ENCODE peak calls at places on chromosomes 1 and 21, in four cellular contexts. One of them, this sample, is unnamed.

GRCh38 chr1:26290416-26291261 is 10.8 kb downstream of the SH3BGRL3 start:
- DNase-seq in heart left ventricle: no peak
- DNase-seq in Calu3: no peak
- DNase-seq in left lung: no peak
- DNase-seq in this sample: no peak

GRCh38 chr1:162905759-162906158 is 44.8 kb upstream of the CCDC190 start:
- DNase-seq in left lung: no peak
- DNase-seq in Calu3: no peak
- DNase-seq in heart left ventricle: no peak
- DNase-seq in this sample: no peak

GRCh38 chr1:45815667-45816458 is 12.5 kb downstream of the MAST2 start:
- DNase-seq in heart left ventricle: no peak
- DNase-seq in left lung: no peak
- DNase-seq in Calu3: no peak
- DNase-seq in this sample: no peak

GRCh38 chr1:204826970-204827369 is 43.7 kb upstream of the NFASC start:
- DNase-seq in left lung: no peak
- DNase-seq in Calu3: peak
- DNase-seq in heart left ventricle: no peak
- DNase-seq in this sample: no peak

GRCh38 chr1:184503221-184503749 is 116.5 kb downstream of the C1orf21 start:
- DNase-seq in heart left ventricle: no peak
- DNase-seq in left lung: no peak
- DNase-seq in Calu3: no peak
- DNase-seq in this sample: no peak

GRCh38 chr1:24294757-24295371 is 24.3 kb upstream of the GRHL3 start:
- DNase-seq in heart left ventricle: no peak
- DNase-seq in Calu3: no peak
- DNase-seq in left lung: no peak
- DNase-seq in this sample: no peak

GRCh38 chr1:199272690-199273089 is 633.9 kb downstream of the PTPRC start:
- DNase-seq in Calu3: peak
- DNase-seq in heart left ventricle: peak
- DNase-seq in left lung: peak
- DNase-seq in this sample: no peak

GRCh38 chr1:172766462-172766861 is 107.6 kb downstream of the FASLG start:
- DNase-seq in heart left ventricle: peak
- DNase-seq in Calu3: no peak
- DNase-seq in left lung: peak
- DNase-seq in this sample: no peak

GRCh38 chr1:170593173-170593572 is 61.2 kb downstream of the GORAB start:
- DNase-seq in left lung: no peak
- DNase-seq in heart left ventricle: no peak
- DNase-seq in Calu3: no peak
- DNase-seq in this sample: no peak

GRCh38 chr1:161051219-161051618 is 5.4 kb upstream of the USF1 start:
- DNase-seq in heart left ventricle: no peak
- DNase-seq in Calu3: no peak
- DNase-seq in left lung: no peak
- DNase-seq in this sample: no peak

GRCh38 chr1:112579801-112580510 is 39.0 kb downstream of the ST7L start:
- DNase-seq in Calu3: no peak
- DNase-seq in left lung: no peak
- DNase-seq in heart left ventricle: no peak
- DNase-seq in this sample: no peak

GRCh38 chr1:39657923-39658485 is 13.9 kb downstream of the NT5C1A start:
- DNase-seq in heart left ventricle: peak
- DNase-seq in left lung: no peak
- DNase-seq in Calu3: peak
- DNase-seq in this sample: no peak

GRCh38 chr1:157992813-157993178 is 649 bp upstream of the KIRREL1 start:
- DNase-seq in left lung: no peak
- DNase-seq in Calu3: no peak
- DNase-seq in heart left ventricle: no peak
- DNase-seq in this sample: no peak

GRCh38 chr1:157995575-157996169 is 2.2 kb downstream of the KIRREL1 start:
- DNase-seq in heart left ventricle: no peak
- DNase-seq in Calu3: no peak
- DNase-seq in left lung: no peak
- DNase-seq in this sample: no peak

GRCh38 chr1:157993179-157994080 is at the start of gene KIRREL1:
- DNase-seq in heart left ventricle: peak
- DNase-seq in Calu3: peak
- DNase-seq in left lung: peak
- DNase-seq in this sample: peak

GRCh38 chr1:157994704-157995540 is 1.5 kb downstream of the KIRREL1 start:
- DNase-seq in left lung: no peak
- DNase-seq in heart left ventricle: no peak
- DNase-seq in Calu3: no peak
- DNase-seq in this sample: no peak

GRCh38 chr1:157994081-157994581 is 686 bp downstream of the KIRREL1 start:
- DNase-seq in heart left ventricle: peak
- DNase-seq in left lung: no peak
- DNase-seq in Calu3: no peak
- DNase-seq in this sample: no peak
- TF ChIP-seq CTCF in heart left ventricle: peak
- TF ChIP-seq CTCF in left lung: no peak
- TF ChIP-seq CTCF in Calu3: no peak
- TF ChIP-seq CTCF in this sample: peak

GRCh38 chr21:39313457-39314154 is at the start of gene BRWD1:
- DNase-seq in Calu3: peak
- DNase-seq in left lung: peak
- DNase-seq in heart left ventricle: peak
- DNase-seq in this sample: peak
- TF ChIP-seq CTCF in Calu3: no peak
- TF ChIP-seq CTCF in left lung: no peak
- TF ChIP-seq CTCF in heart left ventricle: peak
- TF ChIP-seq CTCF in this sample: peak

GRCh38 chr1:181106022-181106312 is 17.5 kb downstream of the IER5 start:
- DNase-seq in Calu3: no peak
- DNase-seq in heart left ventricle: no peak
- DNase-seq in left lung: no peak
- DNase-seq in this sample: no peak

GRCh38 chr1:181103404-181103803 is 14.9 kb downstream of the IER5 start:
- DNase-seq in Calu3: no peak
- DNase-seq in heart left ventricle: no peak
- DNase-seq in left lung: no peak
- DNase-seq in this sample: no peak

GRCh38 chr1:181105134-181106021 is 16.9 kb downstream of the IER5 start:
- DNase-seq in heart left ventricle: peak
- DNase-seq in Calu3: peak
- DNase-seq in left lung: peak
- DNase-seq in this sample: peak

GRCh38 chr1:181104042-181104789 is 15.7 kb downstream of the IER5 start:
- DNase-seq in left lung: no peak
- DNase-seq in Calu3: no peak
- DNase-seq in heart left ventricle: no peak
- DNase-seq in this sample: no peak

GRCh38 chr1:181104790-181105133 is 16.3 kb downstream of the IER5 start:
- DNase-seq in left lung: no peak
- DNase-seq in heart left ventricle: no peak
- DNase-seq in Calu3: peak
- DNase-seq in this sample: peak
- TF ChIP-seq CTCF in left lung: peak
- TF ChIP-seq CTCF in heart left ventricle: peak
- TF ChIP-seq CTCF in Calu3: no peak
- TF ChIP-seq CTCF in this sample: peak

GRCh38 chr1:19844726-19845125 is 29.6 kb upstream of the RNF186 start:
- DNase-seq in Calu3: no peak
- DNase-seq in heart left ventricle: no peak
- DNase-seq in left lung: no peak
- DNase-seq in this sample: no peak
- TF ChIP-seq CTCF in Calu3: no peak
- TF ChIP-seq CTCF in heart left ventricle: no peak
- TF ChIP-seq CTCF in left lung: no peak
- TF ChIP-seq CTCF in this sample: no peak

DNA sequence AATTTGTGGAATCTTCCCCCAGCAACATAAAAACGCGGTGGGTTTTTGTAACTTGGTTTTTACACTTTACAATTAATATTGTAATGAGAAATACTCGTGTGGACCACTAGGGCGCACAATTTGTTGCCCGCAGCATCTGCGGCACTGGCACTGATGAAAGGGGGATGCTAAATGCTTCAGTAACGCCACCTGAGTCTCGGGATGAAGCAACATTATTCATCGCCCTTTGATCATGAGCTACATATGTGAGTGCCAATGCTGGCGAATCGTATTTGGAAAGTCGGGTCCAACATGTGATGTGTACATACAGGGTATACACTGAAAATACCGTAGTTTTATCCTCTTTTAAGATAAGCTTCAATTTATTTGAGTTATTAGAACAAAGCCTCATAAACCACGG is 34.2 kb upstream of the COX20 start:
- DNase-seq in left lung: no peak
- DNase-seq in Calu3: peak
- DNase-seq in heart left ventricle: peak
- DNase-seq in this sample: no peak
- TF ChIP-seq CTCF in left lung: no peak
- TF ChIP-seq CTCF in Calu3: peak
- TF ChIP-seq CTCF in heart left ventricle: peak
- TF ChIP-seq CTCF in this sample: peak

GRCh38 chr1:938711-939504 is 15.2 kb downstream of the SAMD11 start:
- DNase-seq in left lung: no peak
- DNase-seq in Calu3: no peak
- DNase-seq in heart left ventricle: no peak
- DNase-seq in this sample: no peak
- TF ChIP-seq CTCF in left lung: no peak
- TF ChIP-seq CTCF in Calu3: no peak
- TF ChIP-seq CTCF in heart left ventricle: no peak
- TF ChIP-seq CTCF in this sample: no peak

This sample was measured in type B pancreatic cell.